ENCODE peak calls at places on chromosomes 16 and 17, in ten cellular contexts. Y is A549; D is neuronal stem cell; L is PC-3; N is CD4-positive, alpha-beta memory T cell; U is effector memory CD4-positive, alpha-beta T cell; S is adrenal gland; W is HCT116; M is skeletal muscle cell; Z is kidney. O is an unnamed sample.

GRCh38 chr16:4288148-4288921 is 15.5 kb upstream of the TFAP4 start:
- DNase-seq in Z (peak; percentile 89), L (peak; percentile 73), S (peak; percentile 82), Y (peak; percentile 74), M (no peak), D (peak; percentile 72), N (peak; percentile 77), U (peak; percentile 53), W (no peak), O (peak; percentile 36)

GRCh38 chr17:39739885-39740356 is 2.2 kb downstream of the GRB7 start:
- DNase-seq in D (no peak), S (no peak), W (no peak), Z (no peak), L (peak; percentile 28), M (no peak), U (no peak), Y (no peak), N (no peak), O (no peak)

GRCh38 chr16:6066601-6067000 is 969.0 kb upstream of the EEF2KMT start:
- DNase-seq in M (no peak), Z (no peak), W (no peak), D (no peak), N (no peak), U (no peak), L (no peak), Y (no peak), S (no peak), O (no peak)

GRCh38 chr17:70100983-70101382 is 26.0 kb downstream of the KCNJ16 start:
- DNase-seq in Y (peak; percentile 9), U (no peak), D (no peak), S (no peak), W (no peak), M (no peak), Z (no peak), L (peak; percentile 29), N (no peak), O (no peak)

GRCh38 chr17:51165680-51166197 is 472 bp upstream of the NME2 start:
- DNase-seq in Y (no peak), N (peak; percentile 49), D (no peak), W (no peak), Z (peak; percentile 78), M (no peak), S (no peak), U (no peak), L (no peak), O (no peak)

GRCh38 chr17:66803474-66803951 is 31.4 kb upstream of the CACNG5 start:
- DNase-seq in M (no peak), Z (no peak), L (no peak), S (no peak), N (no peak), Y (no peak), U (no peak), W (no peak), D (no peak), O (no peak)

GRCh38 chr16:67530013-67530939 is 1.6 kb downstream of the RIPOR1 start:
- DNase-seq in W (no peak), M (peak; percentile 22), N (no peak), L (peak; percentile 32), Y (no peak), D (no peak), U (no peak), Z (peak; percentile 96), S (peak; percentile 87), O (no peak)

GRCh38 chr17:76138234-76138895 is 2.7 kb downstream of the FOXJ1 start:
- DNase-seq in Y (peak; percentile 54), W (no peak), N (no peak), M (no peak), U (no peak), S (no peak), D (peak; percentile 77), L (no peak), Z (peak; percentile 87), O (no peak)

DNA sequence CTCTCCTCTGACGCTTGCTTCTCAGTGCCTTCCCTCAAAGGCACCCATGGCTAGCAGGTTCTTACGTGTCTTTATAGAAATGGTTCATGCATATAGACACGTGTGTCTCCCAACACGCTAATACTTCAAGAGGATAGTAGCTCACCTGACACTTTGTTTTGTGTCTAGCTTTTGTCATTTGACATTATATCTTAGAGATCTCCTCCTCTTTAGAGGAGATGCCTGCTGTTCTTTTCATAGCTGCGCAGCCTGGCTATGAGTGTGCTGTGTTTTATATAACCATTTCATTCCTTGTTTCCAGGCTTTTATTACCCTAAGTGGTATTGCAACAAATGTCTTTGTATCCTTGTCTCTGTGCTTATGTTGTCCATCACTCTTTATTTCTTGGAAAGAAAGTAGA is 411.7 kb downstream of the CPPED1 start:
- DNase-seq in Y (no peak), N (no peak), U (no peak), W (no peak), S (no peak), D (no peak), L (no peak), Z (no peak), M (no peak), O (no peak)
- H3K4me3 ChIP-seq in Y (no peak overlapping the region), N (no peak overlapping the region), U (no peak overlapping the region), W (no peak overlapping the region), S (no peak overlapping the region), D (no peak overlapping the region), L (no peak overlapping the region), Z (no peak overlapping the region), M (no peak overlapping the region), O (no peak overlapping the region)

GRCh38 chr17:81444610-81445339 is 49.5 kb downstream of the BAHCC1 start:
- DNase-seq in M (no peak), D (no peak), Z (no peak), S (no peak), U (no peak), Y (no peak), N (no peak), W (no peak), L (no peak), O (no peak)

GRCh38 chr17:81443269-81443668 is 48.0 kb downstream of the BAHCC1 start:
- DNase-seq in L (no peak), N (no peak), S (no peak), W (no peak), Y (no peak), U (no peak), M (no peak), Z (no peak), D (no peak), O (no peak)

GRCh38 chr17:81440511-81441244 is 45.4 kb downstream of the BAHCC1 start:
- DNase-seq in U (no peak), Y (peak; percentile 63), Z (no peak), W (no peak), L (peak; percentile 25), S (no peak), D (peak; percentile 44), N (no peak), M (no peak), O (no peak)

GRCh38 chr17:81439926-81440450 is 44.7 kb downstream of the BAHCC1 start:
- DNase-seq in U (no peak), N (no peak), Z (no peak), D (no peak), Y (no peak), S (no peak), W (no peak), M (no peak), L (no peak), O (no peak)

GRCh38 chr17:81442791-81443190 is 47.5 kb downstream of the BAHCC1 start:
- DNase-seq in N (no peak), S (no peak), M (no peak), Z (no peak), U (no peak), L (no peak), W (no peak), D (no peak), Y (no peak), O (no peak)
- H3K4me3 ChIP-seq in N (no peak overlapping the region), S (no peak overlapping the region), M (no peak overlapping the region), Z (no peak overlapping the region), U (no peak overlapping the region), L (no peak overlapping the region), W (no peak overlapping the region), D (no peak overlapping the region), Y (no peak overlapping the region), O (no peak overlapping the region)

GRCh38 chr17:64388961-64389565 is 1.6 kb downstream of the PECAM1 start:
- DNase-seq in D (no peak), L (no peak), Z (peak; percentile 39), W (no peak), M (no peak), N (no peak), S (no peak), U (no peak), Y (no peak), O (peak; percentile 55)

GRCh38 chr17:64385187-64386083 is 5.2 kb downstream of the PECAM1 start:
- DNase-seq in W (peak; percentile 46), Y (peak; percentile 63), Z (peak; percentile 92), M (peak; percentile 72), L (peak; percentile 98), U (no peak), D (no peak), S (peak; percentile 96), N (no peak), O (no peak)

GRCh38 chr17:64387145-64387473 is 3.6 kb downstream of the PECAM1 start:
- DNase-seq in Y (no peak), U (no peak), W (no peak), D (no peak), Z (peak; percentile 56), L (no peak), M (no peak), S (no peak), N (no peak), O (no peak)

GRCh38 chr17:64386412-64387144 is 4.1 kb downstream of the PECAM1 start:
- DNase-seq in L (no peak), D (no peak), Z (peak; percentile 57), W (no peak), N (no peak), U (no peak), M (no peak), S (no peak), Y (no peak), O (no peak)

GRCh38 chr17:64387545-64388171 is 3.0 kb downstream of the PECAM1 start:
- DNase-seq in W (no peak), Y (no peak), L (no peak), S (no peak), N (no peak), M (no peak), D (no peak), Z (peak; percentile 69), U (no peak), O (no peak)
- H3K4me3 ChIP-seq in W (no peak overlapping the region), Y (no peak overlapping the region), L (peak overlapping the region; percentile 68), S (peak overlapping the region; percentile 49), N (no peak overlapping the region), M (no peak overlapping the region), D (no peak overlapping the region), Z (no peak overlapping the region), U (no peak overlapping the region), O (no peak overlapping the region)

DNA sequence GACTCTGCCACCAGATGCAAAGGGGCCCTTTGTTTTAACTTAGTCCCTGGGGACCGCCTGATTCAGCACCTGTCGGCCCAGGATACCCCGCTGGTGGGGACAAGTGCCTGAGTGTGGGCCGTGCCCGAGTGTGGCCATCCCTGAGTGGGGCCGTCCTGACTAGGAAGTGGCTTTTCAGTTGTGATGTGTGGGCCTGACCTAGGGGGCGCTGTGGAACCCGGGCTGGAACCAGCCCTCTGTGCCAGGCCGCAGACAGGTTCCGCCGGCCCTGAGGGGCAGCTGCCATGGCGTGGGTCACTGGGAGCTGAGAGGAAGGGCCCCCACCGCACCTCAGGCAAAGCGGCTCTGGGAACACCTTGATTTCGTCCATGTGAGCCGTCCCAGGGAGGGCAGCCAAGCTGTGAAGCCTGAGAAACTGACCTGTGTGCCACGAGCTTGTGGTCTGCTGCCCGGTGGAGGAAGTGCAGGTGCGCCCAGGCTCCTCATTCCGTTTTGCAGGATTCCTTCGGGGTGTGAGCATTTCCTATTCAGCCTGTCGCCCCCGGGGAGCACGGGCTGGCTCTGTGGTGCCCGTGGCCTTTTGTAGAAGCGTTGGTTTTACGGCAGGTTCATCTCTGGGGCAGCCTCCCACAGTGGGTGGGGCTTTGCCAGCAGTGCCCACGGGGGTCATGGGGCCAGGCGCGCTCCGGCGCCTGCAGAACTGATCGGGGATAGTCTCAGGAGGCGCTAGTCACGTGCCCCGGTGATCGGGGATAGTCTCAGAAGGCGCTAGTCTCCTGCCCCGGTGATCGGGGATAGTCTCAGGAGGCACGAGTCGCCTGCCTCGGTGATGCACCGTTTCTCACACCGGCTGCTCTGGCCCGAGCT is 5.3 kb downstream of the RPL13 start:
- DNase-seq in U (no peak), Y (peak; percentile 74), D (no peak), N (no peak), S (peak; percentile 75), Z (peak; percentile 80), L (peak; percentile 51), W (peak; percentile 69), M (no peak), O (no peak)
- H3K4me3 ChIP-seq in U (peak overlapping the region; percentile 39), Y (peak overlapping the region; percentile 99), D (no peak overlapping the region), N (no peak overlapping the region), S (peak overlapping the region; percentile 19), Z (no peak overlapping the region), L (peak overlapping the region; percentile 9), W (peak overlapping the region; percentile 45), M (peak overlapping the region; percentile 25), O (no peak overlapping the region)

O was measured in Jurkat, Clone E6-1.